ENCODE peak calls at places on chromosomes 12 and 14, in ten cellular contexts. One of them, this sample, is unnamed.
A peak's percentile ranks its signal among the peaks of the same experiment; 100 is the strongest.

GRCh38 chr14:74911704-74912103 is 11.4 kb downstream of the RPS6KL1 start:
- DNase-seq in thyroid gland: no peak
- DNase-seq in psoas muscle: no peak
- DNase-seq in body of pancreas: no peak
- DNase-seq in heart left ventricle: no peak
- DNase-seq in caudate nucleus: no peak
- DNase-seq in AG04450: no peak
- DNase-seq in gastrocnemius medialis: no peak
- DNase-seq in brain microvascular endothelial cell: no peak
- DNase-seq in dorsolateral prefrontal cortex: no peak
- DNase-seq in this sample: no peak

GRCh38 chr14:45785240-45785639 is 532.2 kb upstream of the MIS18BP1 start:
- DNase-seq in thyroid gland: no peak
- DNase-seq in psoas muscle: no peak
- DNase-seq in body of pancreas: no peak
- DNase-seq in heart left ventricle: no peak
- DNase-seq in caudate nucleus: no peak
- DNase-seq in AG04450: no peak
- DNase-seq in gastrocnemius medialis: no peak
- DNase-seq in brain microvascular endothelial cell: no peak
- DNase-seq in dorsolateral prefrontal cortex: no peak
- DNase-seq in this sample: peak; percentile 64

GRCh38 chr12:50901685-50902113 is 50.6 kb upstream of the HIGD1C start:
- DNase-seq in thyroid gland: no peak
- DNase-seq in psoas muscle: no peak
- DNase-seq in body of pancreas: no peak
- DNase-seq in heart left ventricle: no peak
- DNase-seq in caudate nucleus: no peak
- DNase-seq in AG04450: no peak
- DNase-seq in gastrocnemius medialis: no peak
- DNase-seq in brain microvascular endothelial cell: no peak
- DNase-seq in dorsolateral prefrontal cortex: no peak
- DNase-seq in this sample: no peak

GRCh38 chr12:47954467-47955045 is 8.8 kb upstream of the TMEM106C start:
- DNase-seq in thyroid gland: no peak
- DNase-seq in psoas muscle: no peak
- DNase-seq in body of pancreas: no peak
- DNase-seq in heart left ventricle: no peak
- DNase-seq in caudate nucleus: no peak
- DNase-seq in AG04450: no peak
- DNase-seq in gastrocnemius medialis: no peak
- DNase-seq in brain microvascular endothelial cell: no peak
- DNase-seq in dorsolateral prefrontal cortex: no peak
- DNase-seq in this sample: no peak

GRCh38 chr12:6205144-6205539 is 4.9 kb downstream of the CD9 start:
- DNase-seq in thyroid gland: peak; percentile 83
- DNase-seq in psoas muscle: peak; percentile 68
- DNase-seq in body of pancreas: no peak
- DNase-seq in heart left ventricle: no peak
- DNase-seq in caudate nucleus: no peak
- DNase-seq in AG04450: no peak
- DNase-seq in gastrocnemius medialis: no peak
- DNase-seq in brain microvascular endothelial cell: no peak
- DNase-seq in dorsolateral prefrontal cortex: no peak
- DNase-seq in this sample: no peak

GRCh38 chr12:18079541-18080230 is 10.3 kb downstream of the RERGL start:
- DNase-seq in thyroid gland: no peak
- DNase-seq in psoas muscle: no peak
- DNase-seq in body of pancreas: no peak
- DNase-seq in heart left ventricle: no peak
- DNase-seq in caudate nucleus: no peak
- DNase-seq in AG04450: no peak
- DNase-seq in gastrocnemius medialis: no peak
- DNase-seq in brain microvascular endothelial cell: no peak
- DNase-seq in dorsolateral prefrontal cortex: no peak
- DNase-seq in this sample: no peak

GRCh38 chr12:32877670-32878459 is 18.7 kb downstream of the PKP2 start:
- DNase-seq in thyroid gland: peak; percentile 39
- DNase-seq in psoas muscle: peak; percentile 81
- DNase-seq in body of pancreas: peak; percentile 83
- DNase-seq in heart left ventricle: peak; percentile 87
- DNase-seq in caudate nucleus: no peak
- DNase-seq in AG04450: no peak
- DNase-seq in gastrocnemius medialis: peak; percentile 20
- DNase-seq in brain microvascular endothelial cell: no peak
- DNase-seq in dorsolateral prefrontal cortex: no peak
- DNase-seq in this sample: no peak

GRCh38 chr14:81273521-81273920 is 52.8 kb upstream of the GTF2A1 start:
- DNase-seq in thyroid gland: no peak
- DNase-seq in psoas muscle: no peak
- DNase-seq in body of pancreas: no peak
- DNase-seq in heart left ventricle: no peak
- DNase-seq in caudate nucleus: no peak
- DNase-seq in AG04450: no peak
- DNase-seq in gastrocnemius medialis: no peak
- DNase-seq in brain microvascular endothelial cell: no peak
- DNase-seq in dorsolateral prefrontal cortex: no peak
- DNase-seq in this sample: no peak

GRCh38 chr12:120536064-120536791 is 2.1 kb downstream of the RNF10 start:
- DNase-seq in thyroid gland: no peak
- DNase-seq in psoas muscle: no peak
- DNase-seq in body of pancreas: peak; percentile 32
- DNase-seq in heart left ventricle: no peak
- DNase-seq in caudate nucleus: no peak
- DNase-seq in AG04450: no peak
- DNase-seq in gastrocnemius medialis: no peak
- DNase-seq in brain microvascular endothelial cell: no peak
- DNase-seq in dorsolateral prefrontal cortex: no peak
- DNase-seq in this sample: no peak

DNA sequence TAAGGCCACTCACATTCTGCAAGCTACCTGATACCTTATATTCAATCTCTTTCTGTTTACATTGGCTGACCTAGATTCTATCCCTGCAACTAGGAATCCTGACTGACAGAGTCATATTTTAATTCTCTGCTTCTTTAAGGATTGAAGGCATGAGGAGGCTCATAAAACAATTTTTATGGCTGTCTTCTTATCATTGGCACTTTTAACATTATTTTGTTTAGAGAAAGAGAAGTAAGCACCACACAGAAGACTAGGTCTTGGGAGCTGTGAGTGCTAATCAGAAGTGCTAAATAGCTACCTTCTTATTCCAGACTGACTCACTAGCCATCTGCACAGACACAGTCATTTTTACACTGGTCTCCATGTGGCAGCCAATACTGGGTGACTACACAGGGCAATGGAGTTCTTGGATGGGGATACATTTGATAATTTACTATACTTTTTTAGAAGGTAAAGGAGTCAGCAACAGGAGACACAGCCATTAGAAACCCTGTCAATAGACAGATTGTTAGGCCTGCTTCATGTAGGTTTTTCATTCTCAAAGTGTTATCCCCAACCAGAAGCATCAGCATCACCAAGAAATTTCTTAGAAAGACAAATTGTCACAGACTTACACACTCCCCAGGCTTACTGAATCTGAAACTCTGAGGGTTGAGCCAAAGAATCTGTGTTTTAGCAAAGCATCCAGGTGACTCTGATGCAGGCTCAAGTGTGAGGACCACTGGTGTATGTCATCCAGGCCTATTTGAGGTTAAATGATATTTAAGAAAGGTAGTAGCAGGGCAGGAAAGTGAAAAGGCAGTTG is 214.1 kb downstream of the DUSP6 start:
- DNase-seq in thyroid gland: no peak
- DNase-seq in psoas muscle: no peak
- DNase-seq in body of pancreas: no peak
- DNase-seq in heart left ventricle: no peak
- DNase-seq in caudate nucleus: no peak
- DNase-seq in AG04450: no peak
- DNase-seq in gastrocnemius medialis: no peak
- DNase-seq in brain microvascular endothelial cell: no peak
- DNase-seq in dorsolateral prefrontal cortex: peak; percentile 4
- DNase-seq in this sample: no peak
- H3K27ac ChIP-seq in thyroid gland: no peak overlapping the region
- H3K27ac ChIP-seq in psoas muscle: no peak overlapping the region
- H3K27ac ChIP-seq in body of pancreas: no peak overlapping the region
- H3K27ac ChIP-seq in heart left ventricle: no peak overlapping the region
- H3K27ac ChIP-seq in caudate nucleus: no peak overlapping the region
- H3K27ac ChIP-seq in AG04450: no peak overlapping the region
- H3K27ac ChIP-seq in gastrocnemius medialis: no peak overlapping the region
- H3K27ac ChIP-seq in brain microvascular endothelial cell: no peak overlapping the region
- H3K27ac ChIP-seq in dorsolateral prefrontal cortex: no peak overlapping the region
- H3K27ac ChIP-seq in this sample: no peak overlapping the region

GRCh38 chr14:89740241-89740640 is 214.3 kb downstream of the EFCAB11 start:
- DNase-seq in thyroid gland: no peak
- DNase-seq in psoas muscle: no peak
- DNase-seq in body of pancreas: no peak
- DNase-seq in heart left ventricle: no peak
- DNase-seq in caudate nucleus: no peak
- DNase-seq in AG04450: no peak
- DNase-seq in gastrocnemius medialis: no peak
- DNase-seq in brain microvascular endothelial cell: no peak
- DNase-seq in dorsolateral prefrontal cortex: no peak
- DNase-seq in this sample: no peak
- H3K27ac ChIP-seq in thyroid gland: no peak overlapping the region
- H3K27ac ChIP-seq in psoas muscle: no peak overlapping the region
- H3K27ac ChIP-seq in body of pancreas: no peak overlapping the region
- H3K27ac ChIP-seq in heart left ventricle: no peak overlapping the region
- H3K27ac ChIP-seq in caudate nucleus: no peak overlapping the region
- H3K27ac ChIP-seq in AG04450: no peak overlapping the region
- H3K27ac ChIP-seq in gastrocnemius medialis: no peak overlapping the region
- H3K27ac ChIP-seq in brain microvascular endothelial cell: no peak overlapping the region
- H3K27ac ChIP-seq in dorsolateral prefrontal cortex: no peak overlapping the region
- H3K27ac ChIP-seq in this sample: no peak overlapping the region

DNA sequence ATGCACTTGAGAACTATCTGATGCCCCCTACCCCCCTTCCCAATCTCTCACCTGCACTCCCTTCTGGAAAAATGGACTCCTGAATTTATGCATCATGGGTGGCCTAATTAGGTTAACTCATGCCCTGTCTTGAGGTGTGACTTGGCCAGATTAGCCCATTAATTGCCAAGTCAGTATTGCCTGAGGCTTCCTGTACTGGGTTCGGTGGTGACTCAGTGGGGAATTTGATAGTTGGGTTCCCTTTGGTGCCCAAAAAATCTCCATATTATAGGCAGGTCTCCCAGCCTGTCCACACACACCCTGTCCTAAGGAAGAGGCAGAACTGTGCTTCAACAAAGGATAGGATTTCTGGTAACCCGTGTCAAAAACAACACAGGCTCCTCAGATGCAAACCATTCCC is 146.2 kb downstream of the CHST11 start:
- DNase-seq in thyroid gland: no peak
- DNase-seq in psoas muscle: no peak
- DNase-seq in body of pancreas: no peak
- DNase-seq in heart left ventricle: no peak
- DNase-seq in caudate nucleus: no peak
- DNase-seq in AG04450: no peak
- DNase-seq in gastrocnemius medialis: no peak
- DNase-seq in brain microvascular endothelial cell: no peak
- DNase-seq in dorsolateral prefrontal cortex: no peak
- DNase-seq in this sample: no peak
- H3K27ac ChIP-seq in thyroid gland: no peak overlapping the region
- H3K27ac ChIP-seq in psoas muscle: no peak overlapping the region
- H3K27ac ChIP-seq in body of pancreas: no peak overlapping the region
- H3K27ac ChIP-seq in heart left ventricle: peak overlapping the region; percentile 75
- H3K27ac ChIP-seq in caudate nucleus: no peak overlapping the region
- H3K27ac ChIP-seq in AG04450: no peak overlapping the region
- H3K27ac ChIP-seq in gastrocnemius medialis: no peak overlapping the region
- H3K27ac ChIP-seq in brain microvascular endothelial cell: peak overlapping the region; percentile 80
- H3K27ac ChIP-seq in dorsolateral prefrontal cortex: no peak overlapping the region
- H3K27ac ChIP-seq in this sample: peak overlapping the region; percentile 93

DNA sequence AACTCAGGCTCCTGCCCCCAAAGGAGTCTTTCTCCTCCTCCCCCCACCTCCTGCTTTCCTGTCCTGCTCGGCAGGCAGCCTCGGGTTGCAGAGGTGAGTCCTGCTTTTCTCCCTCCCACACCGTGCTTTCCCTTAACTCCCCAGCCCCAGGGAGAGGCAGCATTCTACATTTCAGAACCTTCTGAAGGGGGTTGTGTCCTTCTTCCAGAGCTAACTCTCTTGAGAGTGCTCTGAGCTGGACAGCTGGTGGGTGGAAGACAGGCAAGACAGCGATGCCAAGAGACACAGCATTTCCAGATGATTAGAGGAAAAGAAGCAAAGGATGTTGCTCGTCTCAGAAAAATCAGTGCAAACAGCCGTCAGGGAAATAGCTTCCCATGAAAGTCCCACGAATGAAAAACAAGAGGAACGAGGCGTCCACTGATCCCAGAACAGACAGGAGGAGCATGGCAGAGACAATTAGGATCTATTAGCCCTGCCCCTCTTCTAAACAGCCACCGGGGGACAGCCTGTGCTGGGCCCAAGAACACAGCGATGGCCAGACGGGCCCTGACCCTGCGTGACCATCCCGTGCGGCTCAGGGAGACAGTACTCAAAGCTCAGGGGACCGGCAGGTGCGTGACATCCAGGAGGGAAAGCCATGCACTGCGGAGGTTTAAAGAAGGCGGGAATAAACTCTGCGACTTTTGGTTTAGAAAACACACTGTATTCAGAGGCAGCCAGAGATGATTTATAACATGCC is 216.5 kb upstream of the RTL1 start:
- DNase-seq in thyroid gland: no peak
- DNase-seq in psoas muscle: peak; percentile 65
- DNase-seq in body of pancreas: no peak
- DNase-seq in heart left ventricle: no peak
- DNase-seq in caudate nucleus: no peak
- DNase-seq in AG04450: no peak
- DNase-seq in gastrocnemius medialis: no peak
- DNase-seq in brain microvascular endothelial cell: no peak
- DNase-seq in dorsolateral prefrontal cortex: no peak
- DNase-seq in this sample: no peak
- H3K27ac ChIP-seq in thyroid gland: no peak overlapping the region
- H3K27ac ChIP-seq in psoas muscle: no peak overlapping the region
- H3K27ac ChIP-seq in body of pancreas: peak overlapping the region; percentile 17
- H3K27ac ChIP-seq in heart left ventricle: no peak overlapping the region
- H3K27ac ChIP-seq in caudate nucleus: no peak overlapping the region
- H3K27ac ChIP-seq in AG04450: no peak overlapping the region
- H3K27ac ChIP-seq in gastrocnemius medialis: peak overlapping the region; percentile 22
- H3K27ac ChIP-seq in brain microvascular endothelial cell: no peak overlapping the region
- H3K27ac ChIP-seq in dorsolateral prefrontal cortex: no peak overlapping the region
- H3K27ac ChIP-seq in this sample: no peak overlapping the region